ENCODE peak calls at places on chromosomes 13 and 19, in six cellular contexts. N is neuronal stem cell, L is breast epithelium, R is A549, C is SJCRH30, G is lower leg skin. T is an unnamed sample.
A peak's percentile ranks its signal among the peaks of the same experiment; 100 is the strongest.

GRCh38 chr19:18507727-18508440 is 14.0 kb downstream of the ELL start:
- DNase-seq in N (no peak), L (no peak), R (no peak), C (peak; percentile 59), G (no peak), T (no peak)

GRCh38 chr19:32809754-32810153 is 59.8 kb downstream of the SLC7A9 start:
- DNase-seq in N (no peak), L (no peak), R (no peak), C (no peak), G (no peak), T (no peak)

GRCh38 chr19:6271251-6271650 is 8.5 kb downstream of the MLLT1 start:
- DNase-seq in N (no peak), L (no peak), R (no peak), C (no peak), G (no peak), T (no peak)

GRCh38 chr19:49114630-49115363 is 627 bp downstream of the LIN7B start:
- DNase-seq in N (peak; percentile 77), L (no peak), R (no peak), C (peak; percentile 78), G (peak; percentile 91), T (no peak)

GRCh38 chr19:36436531-36436930 is 18.1 kb upstream of the ZFP82 start:
- DNase-seq in N (no peak), L (no peak), R (no peak), C (no peak), G (no peak), T (no peak)

GRCh38 chr13:49569993-49570689 is 15.2 kb downstream of the RCBTB1 start:
- DNase-seq in N (no peak), L (no peak), R (no peak), C (no peak), G (no peak), T (no peak)

GRCh38 chr13:44523176-44524017 is 52.7 kb downstream of the TSC22D1 start:
- DNase-seq in N (no peak), L (no peak), R (peak; percentile 13), C (no peak), G (no peak), T (no peak)

GRCh38 chr13:51768378-51768921 is 35.5 kb downstream of the DHRS12 start:
- DNase-seq in N (peak; percentile 18), L (no peak), R (no peak), C (no peak), G (no peak), T (no peak)

GRCh38 chr13:98994080-98994479 is 16.2 kb upstream of the DOCK9 start:
- DNase-seq in N (no peak), L (no peak), R (no peak), C (no peak), G (no peak), T (no peak)

DNA sequence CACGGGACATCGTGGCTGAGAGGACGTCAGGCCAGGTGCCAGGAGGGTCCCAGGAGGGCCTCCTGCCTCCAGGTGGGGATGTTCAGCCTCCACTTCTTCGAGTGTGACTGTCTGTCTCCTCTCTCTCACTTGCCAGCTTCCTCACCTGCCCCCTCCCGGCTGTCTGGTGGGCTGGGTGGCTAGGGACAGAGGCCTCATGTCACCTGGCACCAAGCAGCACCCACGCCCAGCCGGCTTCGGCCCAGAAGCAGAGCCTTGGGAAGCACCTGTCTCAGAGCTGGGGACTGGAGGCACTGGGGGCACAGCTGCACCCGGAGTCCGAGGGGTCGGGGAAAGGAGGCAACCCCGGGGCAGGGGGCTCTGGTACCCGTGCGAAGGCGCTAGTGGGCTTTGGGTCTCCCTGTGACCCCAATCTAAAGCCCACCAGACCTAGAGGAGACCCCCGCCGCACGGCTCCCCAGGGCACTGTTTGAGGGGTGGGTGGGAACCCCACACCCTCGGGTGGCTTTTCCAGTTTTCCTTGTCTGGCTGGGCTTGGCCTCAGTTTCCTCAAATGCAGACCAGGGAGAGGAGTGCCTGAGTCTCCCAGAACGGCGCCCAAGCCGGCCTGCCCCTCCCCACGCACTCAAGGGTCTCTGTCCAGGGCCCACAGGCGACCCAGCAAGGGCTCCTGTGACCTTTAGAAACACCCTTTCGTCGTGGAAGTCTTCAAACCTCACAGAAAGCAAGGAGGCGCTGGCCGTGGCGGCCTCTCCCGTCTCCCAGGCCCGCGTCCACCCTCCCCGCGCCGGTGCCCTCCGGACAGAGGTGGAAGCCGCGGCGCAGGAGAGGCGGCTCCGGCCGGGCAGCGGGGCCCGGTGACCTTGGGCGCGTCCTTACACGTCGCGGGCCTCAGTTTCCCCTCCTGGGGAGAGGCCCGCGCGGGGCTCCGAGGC is 656 bp upstream of the HCN2 start:
- DNase-seq in N (no peak), L (no peak), R (no peak), C (no peak), G (no peak), T (no peak)
- H3K4me3 ChIP-seq in N (peak overlapping the region; percentile 9), L (no peak overlapping the region), R (peak overlapping the region; percentile 49), C (no peak overlapping the region), G (no peak overlapping the region), T (peak overlapping the region; percentile 66)

DNA sequence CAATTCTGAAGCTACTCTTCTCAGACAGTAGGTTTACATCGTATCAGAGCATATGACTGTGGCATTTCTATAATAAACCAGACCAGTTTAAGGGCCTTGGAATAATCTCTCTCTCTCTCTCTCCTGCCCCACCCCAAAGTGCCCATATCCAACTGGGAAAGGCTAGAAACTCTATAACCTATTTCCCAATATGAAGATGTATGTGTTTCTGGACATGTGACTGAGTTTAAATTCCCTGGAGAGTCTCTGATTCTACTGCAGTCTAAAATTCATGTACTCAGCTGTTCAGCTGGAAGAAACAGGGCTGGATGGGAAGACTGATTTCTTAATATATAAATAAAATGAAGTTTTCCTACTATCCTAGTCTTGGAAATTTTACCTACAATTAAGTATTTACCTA is 91.9 kb upstream of the MBNL2 start:
- DNase-seq in N (no peak), L (no peak), R (no peak), C (no peak), G (no peak), T (no peak)
- H3K4me3 ChIP-seq in N (no peak overlapping the region), L (no peak overlapping the region), R (no peak overlapping the region), C (no peak overlapping the region), G (no peak overlapping the region), T (no peak overlapping the region)

GRCh38 chr13:110121312-110122083 is 185.5 kb downstream of the COL4A1 start:
- DNase-seq in N (no peak), L (no peak), R (no peak), C (no peak), G (no peak), T (no peak)
- H3K4me3 ChIP-seq in N (no peak overlapping the region), L (no peak overlapping the region), R (no peak overlapping the region), C (no peak overlapping the region), G (no peak overlapping the region), T (no peak overlapping the region)

DNA sequence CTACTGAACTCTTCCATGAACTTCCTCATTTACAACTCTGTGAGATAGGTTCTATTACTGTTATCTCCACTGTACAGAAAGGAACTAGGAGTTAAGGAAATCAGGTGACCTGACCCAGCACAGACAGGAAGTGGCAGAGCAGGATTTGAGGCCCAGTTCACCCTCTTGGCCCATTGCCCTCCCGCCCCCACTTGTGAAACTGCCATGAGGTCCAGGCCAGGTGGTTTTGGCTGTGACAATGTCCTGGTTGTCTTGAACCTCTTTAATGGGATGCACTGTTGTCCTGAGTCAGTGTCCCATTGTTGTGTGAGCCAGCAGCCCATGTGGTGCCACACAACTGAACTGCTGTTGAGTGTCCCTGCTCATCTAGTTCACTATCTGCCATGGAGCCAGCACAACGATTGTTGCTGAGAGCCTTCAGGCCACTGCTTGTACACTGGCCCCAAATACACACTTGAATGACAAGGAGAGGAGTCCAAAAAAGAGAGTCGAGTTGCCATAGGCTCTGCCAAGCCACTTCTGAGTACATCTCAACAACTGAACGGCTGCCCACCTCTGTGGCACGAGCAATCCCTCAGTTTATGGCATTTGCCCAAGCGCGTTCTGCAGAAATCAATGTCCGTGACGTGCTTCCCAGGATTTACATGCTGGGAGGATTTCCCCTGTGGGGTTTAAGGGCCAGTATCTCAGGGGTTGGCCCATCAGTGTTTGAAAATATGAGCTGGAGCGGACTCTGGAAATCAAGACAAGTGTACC is 484.6 kb downstream of the TSHZ3 start:
- DNase-seq in N (no peak), L (peak; percentile 20), R (no peak), C (no peak), G (peak; percentile 79), T (no peak)
- H3K4me3 ChIP-seq in N (no peak overlapping the region), L (no peak overlapping the region), R (no peak overlapping the region), C (no peak overlapping the region), G (no peak overlapping the region), T (no peak overlapping the region)

GRCh38 chr19:57280165-57280912 is at the start of gene ZNF460:
- DNase-seq in N (peak; percentile 98), L (peak; percentile 96), R (peak; percentile 97), C (peak; percentile 98), G (peak; percentile 99), T (peak; percentile 81)

GRCh38 chr19:57279418-57280164 is 694 bp upstream of the ZNF460 start:
- DNase-seq in N (peak; percentile 74), L (peak; percentile 93), R (peak; percentile 97), C (peak; percentile 97), G (peak; percentile 97), T (peak; percentile 77)

GRCh38 chr19:57280913-57281425 is 684 bp downstream of the ZNF460 start:
- DNase-seq in N (no peak), L (no peak), R (peak; percentile 23), C (peak; percentile 33), G (no peak), T (no peak)

GRCh38 chr19:57276430-57276829 is 3.9 kb upstream of the ZNF460 start:
- DNase-seq in N (no peak), L (no peak), R (no peak), C (no peak), G (no peak), T (no peak)

GRCh38 chr19:57282011-57282636 is 1.8 kb downstream of the ZNF460 start:
- DNase-seq in N (no peak), L (no peak), R (no peak), C (no peak), G (no peak), T (no peak)
- H3K4me3 ChIP-seq in N (peak overlapping the region; percentile 18), L (no peak overlapping the region), R (peak overlapping the region; percentile 71), C (no peak overlapping the region), G (no peak overlapping the region), T (peak overlapping the region; percentile 82)

GRCh38 chr13:30376426-30377311 is 45.6 kb upstream of the UBE2L5 start:
- DNase-seq in N (no peak), L (no peak), R (no peak), C (no peak), G (peak; percentile 81), T (no peak)
- H3K4me3 ChIP-seq in N (no peak overlapping the region), L (no peak overlapping the region), R (no peak overlapping the region), C (no peak overlapping the region), G (no peak overlapping the region), T (no peak overlapping the region)

T was measured in SK-N-MC.